ENCODE peak calls at places on chromosomes 4 and X, in eight cellular contexts. R is hepatic stellate cell; V is upper lobe of right lung; O is activated CD8-positive, alpha-beta memory T cell treated with anti-CD3 and anti-CD28 coated beads for 1 hour; J is stimulated activated CD4-positive, alpha-beta T cell treated with anti-CD3 and anti-CD28 coated beads, Interleukin-2, amount 100 ng/mL, for 48 hours; L is amniotic epithelial cell; D is dorsolateral prefrontal cortex; I is EL. E is an unnamed sample.

GRCh38 chrX:10847333-10847732 is 226.9 kb upstream of the MID1 start:
- DNase-seq in O (no peak), D (no peak), J (no peak), R (peak), L (no peak), I (peak), V (no peak), E (no peak)

GRCh38 chrX:153750126-153750774 is 13.8 kb upstream of the PLXNB3 start:
- DNase-seq in V (no peak), J (no peak), L (no peak), R (no peak), O (no peak), I (no peak), D (no peak), E (peak)

GRCh38 chrX:13283512-13283911 is 36.3 kb downstream of the ATXN3L start:
- DNase-seq in R (no peak), V (no peak), L (peak), O (no peak), I (no peak), J (no peak), D (no peak), E (no peak)

GRCh38 chr4:110071466-110071865 is 126.9 kb downstream of the ELOVL6 start:
- DNase-seq in J (no peak), O (no peak), I (no peak), L (no peak), D (peak), V (peak), R (no peak), E (no peak)

GRCh38 chr4:108877821-108878220 is 115.0 kb upstream of the ETNPPL start:
- DNase-seq in O (no peak), R (no peak), L (no peak), V (no peak), J (no peak), D (no peak), I (no peak), E (no peak)

GRCh38 chr4:55399581-55399980 is 3.8 kb downstream of the TMEM165 start:
- DNase-seq in D (no peak), I (peak), J (no peak), R (no peak), L (no peak), V (no peak), O (no peak), E (no peak)

GRCh38 chrX:52015794-52016193 is 53.2 kb downstream of the MAGED4B start:
- DNase-seq in R (no peak), I (no peak), O (no peak), J (no peak), V (no peak), L (no peak), D (no peak), E (no peak)

GRCh38 chr4:168723020-168723419 is 226.2 kb downstream of the PALLD start:
- DNase-seq in O (no peak), D (no peak), J (no peak), R (no peak), I (peak), L (no peak), V (no peak), E (no peak)

GRCh38 chr4:122150896-122151295 is 1.2 kb upstream of the BLTP1 start:
- DNase-seq in O (no peak), D (no peak), V (no peak), R (no peak), L (no peak), J (no peak), I (no peak), E (no peak)

GRCh38 chr4:82797591-82798081 is 960 bp downstream of the SCD5 start:
- DNase-seq in R (no peak), V (no peak), I (peak), J (no peak), L (no peak), D (no peak), O (no peak), E (no peak)

GRCh38 chr4:67403342-67403741 is 142.0 kb downstream of the CENPC start:
- DNase-seq in V (no peak), I (no peak), O (no peak), D (no peak), J (no peak), L (peak), R (no peak), E (no peak)

GRCh38 chrX:42385730-42386129 is 392.2 kb downstream of the PPP1R2C start:
- DNase-seq in L (no peak), D (no peak), R (no peak), I (no peak), V (no peak), O (no peak), J (no peak), E (no peak)

GRCh38 chr4:89307446-89308160 is at the start of gene GPRIN3:
- DNase-seq in L (peak), D (peak), J (peak), R (no peak), V (peak), I (no peak), O (no peak), E (peak)

GRCh38 chr4:101200561-101200960 is 146.8 kb downstream of the PPP3CA start:
- DNase-seq in D (no peak), O (no peak), V (no peak), I (peak), R (peak), J (no peak), L (peak), E (no peak)

GRCh38 chr4:3368841-3369760 is 72.7 kb upstream of the HGFAC start:
- DNase-seq in L (peak), I (peak), D (peak), J (no peak), O (no peak), R (peak), V (no peak), E (no peak)

GRCh38 chr4:98143001-98143899 is at the start of gene STPG2:
- DNase-seq in V (peak), I (peak), R (peak), D (peak), L (peak), J (peak), O (peak), E (peak)

GRCh38 chrX:65241059-65241721 is 264.9 kb upstream of the ZC4H2 start:
- DNase-seq in J (no peak), I (no peak), O (no peak), L (no peak), D (no peak), R (no peak), V (no peak), E (peak)

GRCh38 chrX:97672608-97673007 is 788.9 kb downstream of the RPA4 start:
- DNase-seq in O (no peak), L (no peak), D (no peak), R (no peak), J (no peak), V (no peak), I (no peak), E (no peak)

GRCh38 chrX:104370089-104370488 is 115.4 kb upstream of the ESX1 start:
- DNase-seq in L (no peak), V (no peak), O (no peak), D (no peak), I (peak), J (no peak), R (no peak), E (no peak)

GRCh38 chr4:174283507-174284180 is at the start of the genes CEP44 and FBXO8:
- DNase-seq in L (peak), I (peak), R (peak), V (peak), O (peak), D (peak), J (peak), E (peak)

GRCh38 chr4:39729557-39729956 is 31.6 kb downstream of the UBE2K start:
- DNase-seq in O (no peak), L (peak), D (no peak), J (no peak), I (peak), R (no peak), V (no peak), E (no peak)

GRCh38 chr4:83582289-83582756 is 46.4 kb downstream of the GPAT3 start:
- DNase-seq in O (no peak), I (peak), D (no peak), R (no peak), J (no peak), L (peak), V (no peak), E (no peak)

GRCh38 chrX:23720117-23720677 is 22.9 kb downstream of the ACOT9 start:
- DNase-seq in L (peak), J (no peak), R (no peak), D (no peak), O (no peak), V (no peak), I (no peak), E (no peak)

E was measured in spleen.